ENCODE peak calls at places on chromosomes 5 and 9, in eight cellular contexts. I is H1, V is MM.1S, E is fibroblast of mammary gland, W is SK-N-SH, B is spleen, S is IMR-90, N is natural killer cell. D is an unnamed sample.

GRCh38 chr9:35341021-35341420 is 148.9 kb upstream of the RUSC2 start:
- DNase-seq in I (no peak), V (peak), E (no peak), W (no peak), B (no peak), S (no peak), N (no peak), D (peak)

GRCh38 chr5:72784129-72784528 is 32.3 kb upstream of the TNPO1 start:
- DNase-seq in I (no peak), V (no peak), E (no peak), W (no peak), B (no peak), S (no peak), N (no peak), D (no peak)

GRCh38 chr9:137116728-137117127 is 2.2 kb upstream of the DPP7 start:
- DNase-seq in I (no peak), V (no peak), E (no peak), W (no peak), B (no peak), S (no peak), N (no peak), D (no peak)

GRCh38 chr9:5553211-5553610 is 42.9 kb downstream of the PDCD1LG2 start:
- DNase-seq in I (no peak), V (no peak), E (peak), W (no peak), B (no peak), S (peak), N (no peak), D (no peak)

GRCh38 chr5:7382588-7382987 is 13.3 kb upstream of the ADCY2 start:
- DNase-seq in I (no peak), V (no peak), E (no peak), W (no peak), B (no peak), S (no peak), N (no peak), D (no peak)

GRCh38 chr9:98615633-98616032 is 93.1 kb downstream of the GABBR2 start:
- DNase-seq in I (no peak), V (no peak), E (no peak), W (no peak), B (no peak), S (no peak), N (no peak), D (no peak)

GRCh38 chr5:170903075-170903474 is 41.3 kb downstream of the RANBP17 start:
- DNase-seq in I (peak), V (no peak), E (no peak), W (no peak), B (peak), S (no peak), N (no peak), D (no peak)

GRCh38 chr9:127976498-127976897 is 4.3 kb downstream of the EEIG1 start:
- DNase-seq in I (no peak), V (no peak), E (no peak), W (no peak), B (no peak), S (no peak), N (no peak), D (no peak)

GRCh38 chr9:126154182-126154827 is 172.3 kb upstream of the MVB12B start:
- DNase-seq in I (no peak), V (no peak), E (no peak), W (no peak), B (peak), S (no peak), N (no peak), D (peak)

GRCh38 chr5:40631236-40631635 is 48.5 kb upstream of the PTGER4 start:
- DNase-seq in I (no peak), V (no peak), E (no peak), W (no peak), B (no peak), S (no peak), N (no peak), D (no peak)

GRCh38 chr5:154618696-154619095 is 136.5 kb upstream of the LARP1 start:
- DNase-seq in I (no peak), V (no peak), E (no peak), W (no peak), B (no peak), S (no peak), N (no peak), D (no peak)

GRCh38 chr9:124255222-124255621 is 2.5 kb upstream of the NEK6 start:
- DNase-seq in I (no peak), V (no peak), E (no peak), W (no peak), B (peak), S (no peak), N (no peak), D (no peak)

GRCh38 chr9:34714007-34714406 is 4.1 kb upstream of the CCL21 start:
- DNase-seq in I (no peak), V (no peak), E (no peak), W (no peak), B (no peak), S (no peak), N (no peak), D (no peak)

GRCh38 chr5:170732685-170733084 is 50.8 kb upstream of the GABRP start:
- DNase-seq in I (peak), V (no peak), E (no peak), W (no peak), B (no peak), S (no peak), N (no peak), D (no peak)

GRCh38 chr9:136694163-136694864 is 7.1 kb upstream of the AGPAT2 start:
- DNase-seq in I (peak), V (no peak), E (peak), W (peak), B (no peak), S (peak), N (no peak), D (peak)

GRCh38 chr5:16615737-16616535 is 861 bp downstream of the RETREG1 start:
- DNase-seq in I (no peak), V (peak), E (no peak), W (peak), B (peak), S (no peak), N (no peak), D (no peak)

GRCh38 chr5:146345578-146346366 is 7.1 kb downstream of the POU4F3 start:
- DNase-seq in I (peak), V (no peak), E (no peak), W (peak), B (no peak), S (no peak), N (no peak), D (no peak)

GRCh38 chr5:149030392-149030791 is 32.5 kb downstream of the SH3TC2 start:
- DNase-seq in I (no peak), V (peak), E (no peak), W (no peak), B (no peak), S (peak), N (no peak), D (no peak)

GRCh38 chr9:124776613-124776951 is 351 bp upstream of the OLFML2A start:
- DNase-seq in I (peak), V (no peak), E (no peak), W (no peak), B (no peak), S (no peak), N (no peak), D (no peak)

GRCh38 chr5:157109744-157110143 is 900 bp upstream of the HAVCR2 start:
- DNase-seq in I (no peak), V (peak), E (no peak), W (no peak), B (no peak), S (no peak), N (peak), D (peak)

GRCh38 chr5:16152601-16153568 is 26.7 kb downstream of the MARCHF11 start:
- DNase-seq in I (no peak), V (no peak), E (no peak), W (peak), B (no peak), S (no peak), N (no peak), D (no peak)

GRCh38 chr5:10111575-10111974 is 138.1 kb downstream of the ATPSCKMT start:
- DNase-seq in I (peak), V (peak), E (peak), W (peak), B (no peak), S (peak), N (no peak), D (peak)
- TF ChIP-seq CTCF in I (peak), V (peak), E (peak), W (peak), B (no peak), S (peak), N (no peak), D (peak)

GRCh38 chr5:178899289-178899688 is 3.6 kb downstream of the ZFP2 start:
- DNase-seq in I (no peak), V (no peak), E (no peak), W (no peak), B (no peak), S (no peak), N (no peak), D (no peak)
- TF ChIP-seq CTCF in I (no peak), V (no peak), E (no peak), W (no peak), B (no peak), S (no peak), N (no peak), D (no peak)

DNA sequence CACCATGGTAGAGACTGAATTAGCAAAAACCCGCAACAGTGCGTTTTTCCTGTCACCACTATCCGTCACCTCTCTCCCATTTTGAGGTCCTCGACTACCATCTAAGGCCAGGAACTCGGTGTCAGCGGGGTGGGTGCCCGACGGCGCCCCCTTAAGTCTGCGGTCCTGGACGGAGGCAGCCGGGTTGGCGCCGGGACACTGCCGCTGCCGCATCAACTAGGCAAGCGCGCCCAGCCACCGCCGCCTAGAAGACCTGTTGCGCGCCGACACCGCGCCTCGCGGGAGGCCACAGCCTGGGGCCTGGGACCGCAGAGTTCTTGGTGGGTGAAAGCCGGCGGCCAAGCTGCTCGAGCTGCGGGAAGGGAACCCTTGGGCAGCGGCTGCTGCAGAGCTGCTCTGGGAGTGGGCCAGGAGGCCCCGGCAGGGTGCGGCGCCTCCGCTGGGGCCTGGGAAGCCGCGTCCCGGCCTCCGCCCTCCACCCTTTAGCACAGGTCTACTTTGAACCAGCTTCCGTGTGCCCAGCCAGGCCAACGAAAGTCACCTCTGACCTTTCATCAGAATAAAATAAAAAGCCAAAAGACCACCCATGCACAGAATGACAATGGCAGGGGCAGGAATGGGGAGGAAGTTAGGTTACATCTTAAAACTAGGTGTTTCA is 3.5 kb downstream of the FOXB2 start:
- DNase-seq in I (peak), V (no peak), E (no peak), W (peak), B (no peak), S (no peak), N (no peak), D (peak)
- TF ChIP-seq CTCF in I (no peak), V (no peak), E (no peak), W (no peak), B (no peak), S (no peak), N (no peak), D (no peak)

GRCh38 chr5:177514541-177514940 is 2.2 kb downstream of the DDX41 start:
- DNase-seq in I (no peak), V (no peak), E (no peak), W (no peak), B (no peak), S (no peak), N (no peak), D (no peak)

GRCh38 chr5:177512736-177513380 is 3.2 kb upstream of the DOK3 start:
- DNase-seq in I (no peak), V (no peak), E (no peak), W (no peak), B (peak), S (no peak), N (no peak), D (no peak)

GRCh38 chr5:177513500-177513899 is 3.3 kb downstream of the DDX41 start:
- DNase-seq in I (no peak), V (no peak), E (no peak), W (no peak), B (peak), S (no peak), N (no peak), D (no peak)

GRCh38 chr5:177516601-177517568 is at the start of gene DDX41:
- DNase-seq in I (peak), V (peak), E (peak), W (peak), B (peak), S (peak), N (peak), D (peak)

GRCh38 chr5:177515580-177515979 is 1.2 kb downstream of the DDX41 start:
- DNase-seq in I (no peak), V (no peak), E (no peak), W (no peak), B (no peak), S (no peak), N (no peak), D (no peak)
- TF ChIP-seq CTCF in I (no peak), V (no peak), E (no peak), W (no peak), B (no peak), S (no peak), N (no peak), D (no peak)

DNA sequence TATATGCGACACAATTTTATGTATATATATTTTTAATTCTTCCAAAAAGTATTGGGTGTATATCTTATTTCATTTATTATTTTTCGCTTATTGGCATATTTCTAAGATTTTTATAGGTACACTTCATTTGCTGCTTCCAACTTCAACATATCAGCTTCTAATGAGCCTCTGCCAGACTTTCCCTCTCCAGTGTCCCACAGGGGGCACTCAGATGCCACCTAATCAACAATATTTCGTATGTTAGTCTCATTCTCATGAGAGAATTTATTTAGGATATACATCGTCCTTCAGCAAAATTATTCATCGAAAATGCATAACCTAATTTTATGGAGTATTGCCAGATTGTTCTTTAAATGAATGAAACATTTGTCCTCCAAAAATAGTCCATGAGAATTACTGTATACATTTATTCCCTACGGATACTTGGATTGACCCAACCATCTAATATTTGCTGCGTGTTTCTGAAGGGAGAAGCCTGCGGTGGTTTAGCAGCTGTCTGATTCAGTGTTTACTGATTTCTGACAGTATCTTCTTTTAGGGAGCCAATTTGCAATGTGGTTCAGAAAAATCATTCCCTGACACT is 100.6 kb upstream of the SELENOP start:
- DNase-seq in I (no peak), V (peak), E (peak), W (no peak), B (no peak), S (peak), N (no peak), D (peak)
- TF ChIP-seq CTCF in I (no peak), V (peak), E (peak), W (peak), B (peak), S (peak), N (peak), D (peak)

D was measured in GM13976.